ENCODE peak calls at places on chromosomes 4 and X, in four cellular contexts. One of them, this sample, is unnamed.

GRCh38 chrX:138917781-138918180 is 206.3 kb upstream of the FGF13 start:
- DNase-seq in mesenchymal stem cell: no peak
- DNase-seq in H9: no peak
- DNase-seq in neuronal stem cell: no peak
- DNase-seq in this sample: peak

GRCh38 chrX:73289039-73289438 is 74.4 kb upstream of the NAP1L2 start:
- DNase-seq in mesenchymal stem cell: no peak
- DNase-seq in H9: peak
- DNase-seq in neuronal stem cell: no peak
- DNase-seq in this sample: no peak

GRCh38 chr4:150232029-150232428 is 153.8 kb downstream of the DCLK2 start:
- DNase-seq in mesenchymal stem cell: no peak
- DNase-seq in H9: no peak
- DNase-seq in neuronal stem cell: no peak
- DNase-seq in this sample: no peak

GRCh38 chr4:14924945-14925344 is 77.3 kb upstream of the CPEB2 start:
- DNase-seq in mesenchymal stem cell: no peak
- DNase-seq in H9: no peak
- DNase-seq in neuronal stem cell: no peak
- DNase-seq in this sample: no peak

GRCh38 chr4:139647184-139647583 is 18.4 kb upstream of the MGST2 start:
- DNase-seq in mesenchymal stem cell: no peak
- DNase-seq in H9: no peak
- DNase-seq in neuronal stem cell: no peak
- DNase-seq in this sample: no peak

GRCh38 chr4:61443813-61444510 is 243.8 kb downstream of the ADGRL3 start:
- DNase-seq in mesenchymal stem cell: peak
- DNase-seq in H9: no peak
- DNase-seq in neuronal stem cell: no peak
- DNase-seq in this sample: peak

GRCh38 chrX:14673764-14674163 is 144.4 kb downstream of the GLRA2 start:
- DNase-seq in mesenchymal stem cell: peak
- DNase-seq in H9: no peak
- DNase-seq in neuronal stem cell: no peak
- DNase-seq in this sample: peak

GRCh38 chr4:7295201-7295916 is 103.0 kb downstream of the SORCS2 start:
- DNase-seq in mesenchymal stem cell: no peak
- DNase-seq in H9: no peak
- DNase-seq in neuronal stem cell: no peak
- DNase-seq in this sample: no peak

GRCh38 chr4:6474053-6474568 is 1.7 kb upstream of the PPP2R2C start:
- DNase-seq in mesenchymal stem cell: no peak
- DNase-seq in H9: peak
- DNase-seq in neuronal stem cell: no peak
- DNase-seq in this sample: no peak

GRCh38 chrX:10725071-10725470 is 104.7 kb upstream of the MID1 start:
- DNase-seq in mesenchymal stem cell: peak
- DNase-seq in H9: no peak
- DNase-seq in neuronal stem cell: no peak
- DNase-seq in this sample: peak

GRCh38 chrX:78800114-78800513 is 52.6 kb downstream of the LPAR4 start:
- DNase-seq in mesenchymal stem cell: no peak
- DNase-seq in H9: no peak
- DNase-seq in neuronal stem cell: no peak
- DNase-seq in this sample: no peak

GRCh38 chr4:181301735-181302380 is 941.3 kb upstream of the TENM3 start:
- DNase-seq in mesenchymal stem cell: no peak
- DNase-seq in H9: peak
- DNase-seq in neuronal stem cell: no peak
- DNase-seq in this sample: peak

GRCh38 chr4:183348706-183349659 is 26.8 kb upstream of the CLDN24 start:
- DNase-seq in mesenchymal stem cell: peak
- DNase-seq in H9: no peak
- DNase-seq in neuronal stem cell: no peak
- DNase-seq in this sample: peak

GRCh38 chrX:97685753-97686152 is 802.0 kb downstream of the RPA4 start:
- DNase-seq in mesenchymal stem cell: peak
- DNase-seq in H9: no peak
- DNase-seq in neuronal stem cell: no peak
- DNase-seq in this sample: peak

GRCh38 chr4:138964716-138965426 is 50.7 kb upstream of the NOCT start:
- DNase-seq in mesenchymal stem cell: no peak
- DNase-seq in H9: no peak
- DNase-seq in neuronal stem cell: no peak
- DNase-seq in this sample: no peak

GRCh38 chr4:2964077-2964471 is 703 bp downstream of the GRK4 start:
- DNase-seq in mesenchymal stem cell: no peak
- DNase-seq in H9: no peak
- DNase-seq in neuronal stem cell: peak
- DNase-seq in this sample: no peak

GRCh38 chrX:107146670-107147069 is 28.0 kb upstream of the RBM41 start:
- DNase-seq in mesenchymal stem cell: peak
- DNase-seq in H9: no peak
- DNase-seq in neuronal stem cell: no peak
- DNase-seq in this sample: peak

GRCh38 chrX:30615229-30615628 is 37.7 kb upstream of the TASL start:
- DNase-seq in mesenchymal stem cell: no peak
- DNase-seq in H9: no peak
- DNase-seq in neuronal stem cell: no peak
- DNase-seq in this sample: peak

GRCh38 chr4:19961092-19961491 is 290.6 kb upstream of the SLIT2 start:
- DNase-seq in mesenchymal stem cell: peak
- DNase-seq in H9: no peak
- DNase-seq in neuronal stem cell: no peak
- DNase-seq in this sample: peak

GRCh38 chr4:174324246-174324645 is 40.5 kb downstream of the CEP44 start:
- DNase-seq in mesenchymal stem cell: no peak
- DNase-seq in H9: no peak
- DNase-seq in neuronal stem cell: no peak
- DNase-seq in this sample: peak

GRCh38 chr4:143294310-143294709 is 42.4 kb upstream of the GAB1 start:
- DNase-seq in mesenchymal stem cell: no peak
- DNase-seq in H9: no peak
- DNase-seq in neuronal stem cell: no peak
- DNase-seq in this sample: peak

GRCh38 chr4:152620218-152620617 is 59.6 kb downstream of the TMEM154 start:
- DNase-seq in mesenchymal stem cell: no peak
- DNase-seq in H9: no peak
- DNase-seq in neuronal stem cell: no peak
- DNase-seq in this sample: no peak

GRCh38 chr4:2698951-2699505 is 57.1 kb downstream of the TNIP2 start:
- DNase-seq in mesenchymal stem cell: no peak
- DNase-seq in H9: no peak
- DNase-seq in neuronal stem cell: no peak
- DNase-seq in this sample: no peak

GRCh38 chr4:71231073-71231752 is 107.6 kb upstream of the SLC4A4 start:
- DNase-seq in mesenchymal stem cell: no peak
- DNase-seq in H9: no peak
- DNase-seq in neuronal stem cell: no peak
- DNase-seq in this sample: peak

GRCh38 chr4:2258091-2259035 is 3.5 kb downstream of the MXD4 start:
- DNase-seq in mesenchymal stem cell: no peak
- DNase-seq in H9: no peak
- DNase-seq in neuronal stem cell: no peak
- DNase-seq in this sample: no peak

GRCh38 chrX:14936561-14936960 is 63.3 kb downstream of the MOSPD2 start:
- DNase-seq in mesenchymal stem cell: peak
- DNase-seq in H9: no peak
- DNase-seq in neuronal stem cell: no peak
- DNase-seq in this sample: peak

GRCh38 chrX:83509246-83509801 is 1.2 kb downstream of the POU3F4 start:
- DNase-seq in mesenchymal stem cell: no peak
- DNase-seq in H9: no peak
- DNase-seq in neuronal stem cell: no peak
- DNase-seq in this sample: no peak

GRCh38 chr4:147103403-147103946 is 157.8 kb upstream of the TTC29 start:
- DNase-seq in mesenchymal stem cell: peak
- DNase-seq in H9: no peak
- DNase-seq in neuronal stem cell: no peak
- DNase-seq in this sample: peak

GRCh38 chr4:39616651-39617050 is 22.0 kb downstream of the SMIM14 start:
- DNase-seq in mesenchymal stem cell: no peak
- DNase-seq in H9: no peak
- DNase-seq in neuronal stem cell: no peak
- DNase-seq in this sample: no peak
- H3K4me2 ChIP-seq in mesenchymal stem cell: no peak
- H3K4me2 ChIP-seq in H9: no peak
- H3K4me2 ChIP-seq in neuronal stem cell: no peak
- H3K4me2 ChIP-seq in this sample: no peak

GRCh38 chr4:87918314-87919058 is 57.0 kb upstream of the SPP1 start:
- DNase-seq in mesenchymal stem cell: no peak
- DNase-seq in H9: no peak
- DNase-seq in neuronal stem cell: no peak
- DNase-seq in this sample: no peak
- H2BK15ac ChIP-seq in mesenchymal stem cell: no peak
- H2BK15ac ChIP-seq in H9: no peak
- H2BK15ac ChIP-seq in neuronal stem cell: no peak
- H2BK15ac ChIP-seq in this sample: no peak

GRCh38 chrX:69109036-69109663 is 56.1 kb downstream of the PJA1 start:
- DNase-seq in mesenchymal stem cell: no peak
- DNase-seq in H9: no peak
- DNase-seq in neuronal stem cell: no peak
- DNase-seq in this sample: no peak
- H3K4ac ChIP-seq in mesenchymal stem cell: peak
- H3K4ac ChIP-seq in H9: no peak
- H3K4ac ChIP-seq in neuronal stem cell: no peak
- H3K4ac ChIP-seq in this sample: peak

GRCh38 chrX:104270212-104270611 is 15.5 kb upstream of the ESX1 start:
- DNase-seq in mesenchymal stem cell: no peak
- DNase-seq in H9: no peak
- DNase-seq in neuronal stem cell: no peak
- DNase-seq in this sample: no peak
- H3K4me2 ChIP-seq in mesenchymal stem cell: no peak
- H3K4me2 ChIP-seq in H9: no peak
- H3K4me2 ChIP-seq in neuronal stem cell: no peak
- H3K4me2 ChIP-seq in this sample: no peak

GRCh38 chrX:51802917-51803688 is 59.9 kb downstream of the GSPT2 start:
- DNase-seq in mesenchymal stem cell: peak
- DNase-seq in H9: peak
- DNase-seq in neuronal stem cell: peak
- DNase-seq in this sample: peak
- H2BK15ac ChIP-seq in mesenchymal stem cell: no peak
- H2BK15ac ChIP-seq in H9: no peak
- H2BK15ac ChIP-seq in neuronal stem cell: no peak
- H2BK15ac ChIP-seq in this sample: no peak

GRCh38 chrX:48919947-48920712 is 1.3 kb upstream of the PIM2 start:
- DNase-seq in mesenchymal stem cell: peak
- DNase-seq in H9: no peak
- DNase-seq in neuronal stem cell: no peak
- DNase-seq in this sample: no peak
- H3K4ac ChIP-seq in mesenchymal stem cell: no peak
- H3K4ac ChIP-seq in H9: no peak
- H3K4ac ChIP-seq in neuronal stem cell: no peak
- H3K4ac ChIP-seq in this sample: no peak

DNA sequence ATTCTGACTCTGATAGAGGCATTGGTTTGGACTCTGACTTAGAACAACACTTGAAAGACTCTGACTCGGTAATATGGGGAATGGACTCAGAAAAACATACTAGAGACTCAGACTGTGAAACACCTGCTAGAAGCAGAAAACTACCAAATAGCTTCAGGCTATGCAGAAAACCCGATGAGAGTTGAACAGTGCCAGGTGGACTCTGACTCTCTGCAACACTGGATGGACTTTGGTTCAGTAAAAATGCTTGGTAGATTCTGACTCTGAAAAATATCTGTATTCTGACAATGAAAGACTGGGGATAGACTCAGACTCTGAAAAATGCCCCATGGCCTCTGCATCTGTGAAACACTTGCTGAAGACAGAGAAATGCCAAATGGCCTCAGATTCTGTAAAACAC is 215.1 kb upstream of the HDX start:
- DNase-seq in mesenchymal stem cell: no peak
- DNase-seq in H9: no peak
- DNase-seq in neuronal stem cell: no peak
- DNase-seq in this sample: no peak
- H3K4me2 ChIP-seq in mesenchymal stem cell: no peak
- H3K4me2 ChIP-seq in H9: no peak
- H3K4me2 ChIP-seq in neuronal stem cell: no peak
- H3K4me2 ChIP-seq in this sample: no peak

DNA sequence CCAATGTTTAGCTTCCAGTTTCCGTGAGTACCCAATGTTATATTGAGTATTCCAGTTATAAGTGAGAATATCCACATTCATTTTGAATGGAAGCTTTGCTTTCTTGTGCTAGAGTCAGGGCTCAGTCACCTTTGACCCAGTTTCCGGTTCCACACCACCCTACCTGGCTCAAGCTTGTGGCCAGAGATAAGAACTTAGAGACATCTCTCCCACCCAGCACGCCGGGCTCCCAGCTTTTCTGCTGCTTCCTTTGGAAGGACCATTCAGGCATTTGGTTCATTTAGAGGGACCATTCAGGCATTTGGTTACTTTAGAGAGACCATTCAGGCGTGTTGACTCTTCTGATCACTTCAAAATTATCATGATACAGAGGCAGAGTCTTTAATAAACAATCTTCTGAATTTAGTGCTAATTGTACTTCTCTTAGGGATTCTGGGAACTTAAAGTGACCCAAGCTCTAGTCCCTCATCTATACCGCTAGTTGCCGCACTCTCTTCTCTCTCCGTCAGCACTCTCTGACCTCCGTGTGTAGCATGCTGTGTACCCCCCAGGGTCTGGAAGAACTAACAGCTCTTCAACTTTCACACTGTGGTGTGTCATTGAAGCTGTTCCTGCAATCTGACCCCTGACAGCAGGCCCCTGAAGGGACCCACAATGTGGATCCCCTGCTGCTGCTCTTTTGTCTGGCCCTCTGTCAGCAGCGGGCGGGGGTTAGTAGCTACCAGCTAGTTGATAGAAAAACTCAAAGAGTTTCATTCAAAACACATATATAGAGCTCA is 943.1 kb downstream of the ARAP2 start:
- DNase-seq in mesenchymal stem cell: no peak
- DNase-seq in H9: peak
- DNase-seq in neuronal stem cell: peak
- DNase-seq in this sample: no peak
- H2BK15ac ChIP-seq in mesenchymal stem cell: no peak
- H2BK15ac ChIP-seq in H9: no peak
- H2BK15ac ChIP-seq in neuronal stem cell: no peak
- H2BK15ac ChIP-seq in this sample: no peak

This sample was measured in IMR-90.